ENCODE peak calls at places on chromosomes 12 and 14, in four cellular contexts. O, D, F and Z are unnamed samples.

GRCh38 chr12:51403744-51404143 is 12.5 kb upstream of the GALNT6 start:
- DNase-seq in D (no peak), O (no peak), F (peak; percentile 46), Z (no peak)

GRCh38 chr12:113381237-113381636 is 22.4 kb downstream of the SDS start:
- DNase-seq in F (no peak), O (no peak), D (no peak), Z (no peak)

GRCh38 chr12:100464529-100464928 is 9.1 kb upstream of the NR1H4 start:
- DNase-seq in F (no peak), D (no peak), O (no peak), Z (no peak)

GRCh38 chr12:72057330-72057911 is 118.8 kb downstream of the TPH2 start:
- DNase-seq in F (no peak), O (peak; percentile 13), D (no peak), Z (no peak)

GRCh38 chr12:79927772-79928474 is 7.0 kb downstream of the PPP1R12A start:
- DNase-seq in F (no peak), D (no peak), O (no peak), Z (no peak)

GRCh38 chr14:50825307-50825706 is 5.7 kb downstream of the NIN start:
- DNase-seq in D (no peak), F (no peak), O (no peak), Z (no peak)

GRCh38 chr12:19739195-19739776 is 300.0 kb downstream of the AEBP2 start:
- DNase-seq in D (no peak), O (peak; percentile 90), F (peak; percentile 59), Z (peak; percentile 87)

GRCh38 chr14:44029933-44030332 is 477.1 kb downstream of the FSCB start:
- DNase-seq in D (no peak), O (peak; percentile 67), F (no peak), Z (no peak)

GRCh38 chr12:82904219-82904795 is 217.6 kb downstream of the TMTC2 start:
- DNase-seq in D (no peak), O (peak; percentile 6), F (no peak), Z (no peak)

GRCh38 chr14:34722723-34723545 is 8.5 kb upstream of the CFL2 start:
- DNase-seq in D (no peak), F (peak; percentile 60), O (peak; percentile 73), Z (no peak)

GRCh38 chr12:53623986-53624385 is 2.2 kb downstream of the ATF7 start:
- DNase-seq in D (no peak), O (peak; percentile 66), F (no peak), Z (no peak)

GRCh38 chr12:108560321-108560721 is 652 bp downstream of the SART3 start:
- DNase-seq in D (no peak), F (peak; percentile 17), O (peak; percentile 75), Z (no peak)

GRCh38 chr12:121628536-121628935 is 2.2 kb downstream of the ORAI1 start:
- DNase-seq in D (no peak), F (no peak), O (no peak), Z (no peak)

GRCh38 chr14:53605562-53605961 is 351.1 kb downstream of the BMP4 start:
- DNase-seq in D (no peak), F (no peak), O (no peak), Z (no peak)

GRCh38 chr12:57580466-57580795 is 10.6 kb upstream of the PIP4K2C start:
- DNase-seq in D (no peak), O (no peak), F (no peak), Z (no peak)

GRCh38 chr12:112627851-112628250 is 163.7 kb upstream of the RPH3A start:
- DNase-seq in F (no peak), O (no peak), D (no peak), Z (no peak)

GRCh38 chr12:108744021-108744897 is 12.9 kb upstream of the CORO1C start:
- DNase-seq in O (no peak), F (no peak), D (no peak), Z (no peak)

GRCh38 chr14:23076785-23077408 is 18.0 kb downstream of the ACIN1 start:
- DNase-seq in F (peak; percentile 55), D (no peak), O (peak; percentile 53), Z (no peak)

GRCh38 chr12:1914116-1914911 is 4.1 kb downstream of the CACNA2D4 start:
- DNase-seq in F (no peak), D (no peak), O (no peak), Z (no peak)

GRCh38 chr12:7075931-7076330 is 15.4 kb downstream of the C1S start:
- DNase-seq in D (no peak), F (no peak), O (peak; percentile 71), Z (no peak)

GRCh38 chr14:98994571-98994970 is 277.4 kb downstream of the BCL11B start:
- DNase-seq in D (no peak), F (no peak), O (no peak), Z (no peak)
- H3K4me3 ChIP-seq in D (no peak overlapping the region), F (no peak overlapping the region), O (no peak overlapping the region), Z (no peak overlapping the region)

GRCh38 chr14:105094193-105094907 is 29.1 kb upstream of the GPR132 start:
- DNase-seq in O (no peak), D (no peak), F (peak; percentile 17), Z (no peak)
- H3K4me3 ChIP-seq in O (peak overlapping the region; percentile 68), D (peak overlapping the region; percentile 48), F (peak overlapping the region; percentile 81), Z (peak overlapping the region; percentile 23)

GRCh38 chr14:100371773-100372172 is 48.6 kb downstream of the SLC25A47 start:
- DNase-seq in O (no peak), F (no peak), D (no peak), Z (no peak)
- H3K4me3 ChIP-seq in O (no peak overlapping the region), F (no peak overlapping the region), D (no peak overlapping the region), Z (no peak overlapping the region)

DNA sequence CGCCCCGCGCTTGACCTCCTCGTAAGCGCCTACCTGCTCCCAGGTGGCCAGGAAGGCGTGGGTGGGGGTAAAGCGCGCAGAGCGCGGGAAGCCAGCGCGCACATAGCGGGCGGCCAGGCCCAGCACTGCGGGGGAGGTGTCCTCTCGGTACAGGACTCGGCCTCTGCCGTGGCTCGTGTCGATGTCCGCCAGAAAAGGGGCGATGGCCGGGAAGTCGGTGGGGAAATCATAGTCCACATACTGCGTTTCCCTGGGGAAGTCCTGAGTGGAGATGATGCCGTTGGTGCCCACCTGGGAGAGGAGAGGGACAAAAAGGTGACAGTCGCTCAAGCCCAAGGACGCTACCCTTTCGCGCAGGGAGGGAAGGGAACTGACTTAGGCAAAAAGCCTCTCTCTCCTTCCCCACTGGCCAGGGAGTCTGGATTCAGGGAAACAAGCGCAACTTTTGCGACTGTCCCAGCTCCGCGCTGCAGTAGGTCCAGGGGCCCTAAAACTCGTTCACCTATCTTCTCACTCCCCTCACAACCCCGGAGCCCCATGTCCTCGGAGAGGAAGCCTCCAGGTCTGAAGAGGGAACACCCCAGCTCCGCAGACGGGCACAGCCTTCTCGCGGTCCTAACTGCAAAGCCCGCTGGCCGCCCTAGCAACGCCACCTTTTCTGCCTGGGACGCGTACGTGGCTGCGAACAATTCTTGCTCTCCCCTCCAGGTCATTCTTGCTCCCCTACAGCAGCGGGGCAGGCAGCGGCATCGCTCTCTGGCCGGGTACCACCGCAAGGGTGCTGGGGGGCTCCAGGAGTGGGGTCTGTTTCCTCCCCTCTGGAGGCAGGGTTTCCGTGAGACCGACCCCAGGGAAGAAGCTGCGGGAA is 752 bp downstream of the NID2 start:
- DNase-seq in O (peak; percentile 50), F (peak; percentile 30), D (no peak), Z (no peak)
- H3K4me3 ChIP-seq in O (peak overlapping the region; percentile 86), F (peak overlapping the region; percentile 47), D (peak overlapping the region; percentile 25), Z (peak overlapping the region; percentile 67)

GRCh38 chr12:13195244-13195643 is 1.3 kb upstream of the EMP1 start:
- DNase-seq in D (no peak), O (no peak), F (no peak), Z (no peak)
- H3K4me3 ChIP-seq in D (no peak overlapping the region), O (no peak overlapping the region), F (no peak overlapping the region), Z (no peak overlapping the region)

GRCh38 chr14:38145142-38145541 is 62.6 kb upstream of the SSTR1 start:
- DNase-seq in D (no peak), O (no peak), F (no peak), Z (no peak)
- H3K4me3 ChIP-seq in D (no peak overlapping the region), O (no peak overlapping the region), F (no peak overlapping the region), Z (no peak overlapping the region)

DNA sequence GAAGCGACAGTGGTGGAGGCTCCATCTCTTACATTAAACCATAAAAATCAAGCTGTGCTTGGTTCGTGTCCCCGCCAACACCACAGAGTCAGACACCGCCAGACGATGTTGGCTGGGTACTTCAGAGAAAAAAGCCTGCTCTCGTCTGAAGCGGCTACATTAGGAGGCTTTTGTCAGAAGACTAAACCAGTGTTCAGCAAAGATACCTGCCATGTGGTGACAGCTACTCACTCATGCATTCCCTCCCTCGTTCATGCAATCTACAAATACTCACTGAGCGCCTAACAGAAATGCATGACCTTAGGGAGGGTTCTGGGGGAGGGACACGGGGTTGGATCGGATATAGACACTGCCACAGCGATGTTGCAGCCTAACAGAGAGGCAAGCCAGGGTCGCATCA is 253.8 kb downstream of the FOXN3 start:
- DNase-seq in D (no peak), O (no peak), F (no peak), Z (no peak)
- H3K4me3 ChIP-seq in D (no peak overlapping the region), O (no peak overlapping the region), F (no peak overlapping the region), Z (no peak overlapping the region)

GRCh38 chr12:114668151-114668891 is 15.7 kb downstream of the TBX3 start:
- DNase-seq in O (peak; percentile 81), F (peak; percentile 93), D (no peak), Z (no peak)

GRCh38 chr12:114667669-114668150 is 16.3 kb downstream of the TBX3 start:
- DNase-seq in O (no peak), D (no peak), F (no peak), Z (no peak)

GRCh38 chr12:114670257-114670955 is 13.6 kb downstream of the TBX3 start:
- DNase-seq in O (no peak), F (no peak), D (no peak), Z (no peak)

GRCh38 chr12:114669501-114670256 is 14.3 kb downstream of the TBX3 start:
- DNase-seq in F (no peak), O (peak; percentile 49), D (no peak), Z (no peak)

DNA sequence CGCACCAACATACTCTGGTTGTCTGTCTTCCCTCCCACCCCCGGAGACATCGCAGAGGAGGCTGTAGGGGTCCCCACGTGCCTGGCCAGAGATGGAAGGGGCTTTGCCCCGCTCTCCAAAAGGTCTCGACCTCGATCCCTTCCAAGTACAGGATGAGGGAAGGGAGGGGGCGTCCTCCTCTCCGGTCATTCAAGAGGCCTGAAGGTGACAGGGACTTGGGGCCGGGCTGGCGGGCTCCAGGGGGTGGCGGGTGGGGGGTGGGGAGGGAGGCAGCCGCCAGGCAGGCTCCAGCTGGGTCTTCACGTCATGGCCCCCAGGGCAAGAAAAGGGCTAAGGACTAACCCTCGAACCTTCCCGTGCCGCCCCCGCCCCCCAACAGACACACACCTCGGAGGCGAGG is 15.1 kb downstream of the TBX3 start:
- DNase-seq in F (peak; percentile 30), D (no peak), O (no peak), Z (no peak)
- H3K4me3 ChIP-seq in F (peak overlapping the region; percentile 32), D (no peak overlapping the region), O (peak overlapping the region; percentile 61), Z (peak overlapping the region; percentile 29)

DNA sequence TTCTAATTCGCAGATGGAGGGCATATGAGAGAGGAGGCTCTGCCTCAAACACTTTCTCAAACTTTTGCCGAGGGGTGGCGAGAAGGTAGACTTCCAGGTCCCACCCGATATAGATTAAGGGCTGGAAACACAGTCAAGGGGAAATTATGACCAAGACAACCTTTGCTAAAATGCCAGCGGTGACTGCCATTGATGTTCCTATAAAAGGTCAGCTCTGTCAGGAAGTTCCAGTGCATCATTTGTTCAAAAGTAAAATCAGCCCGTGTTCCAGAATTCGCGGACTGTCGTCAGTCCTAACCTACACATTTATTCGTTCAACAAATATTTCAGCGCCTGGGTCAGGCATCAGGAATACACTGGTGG is 818 bp upstream of the PAPOLA start:
- DNase-seq in O (no peak), D (no peak), F (no peak), Z (no peak)
- H3K4me3 ChIP-seq in O (peak overlapping the region; percentile 99), D (peak overlapping the region; percentile 90), F (peak overlapping the region; percentile 93), Z (peak overlapping the region; percentile 91)